ENCODE peak calls at places on chromosomes 3 and 15, in seven cellular contexts. One of them, this sample, is unnamed.
A peak's percentile ranks its signal among the peaks of the same experiment; 100 is the strongest.

GRCh38 chr15:93223803-93224202 is 134.8 kb upstream of the RGMA start:
- DNase-seq in cardiac fibroblast: no peak
- DNase-seq in cardiac muscle cell: no peak
- DNase-seq in HFF-Myc: no peak
- DNase-seq in psoas muscle: no peak
- DNase-seq in tibial nerve: no peak
- DNase-seq in upper lobe of right lung: no peak
- DNase-seq in this sample: no peak

GRCh38 chr3:49519266-49519665 is 35.0 kb upstream of the BSN start:
- DNase-seq in cardiac fibroblast: no peak
- DNase-seq in cardiac muscle cell: no peak
- DNase-seq in HFF-Myc: no peak
- DNase-seq in psoas muscle: no peak
- DNase-seq in tibial nerve: no peak
- DNase-seq in upper lobe of right lung: no peak
- DNase-seq in this sample: no peak

GRCh38 chr3:143065364-143065763 is 54.2 kb upstream of the CHST2 start:
- DNase-seq in cardiac fibroblast: no peak
- DNase-seq in cardiac muscle cell: no peak
- DNase-seq in HFF-Myc: no peak
- DNase-seq in psoas muscle: no peak
- DNase-seq in tibial nerve: no peak
- DNase-seq in upper lobe of right lung: no peak
- DNase-seq in this sample: no peak

GRCh38 chr15:42038401-42038800 is 17.6 kb upstream of the PLA2G4E start:
- DNase-seq in cardiac fibroblast: no peak
- DNase-seq in cardiac muscle cell: no peak
- DNase-seq in HFF-Myc: no peak
- DNase-seq in psoas muscle: no peak
- DNase-seq in tibial nerve: no peak
- DNase-seq in upper lobe of right lung: no peak
- DNase-seq in this sample: no peak

GRCh38 chr15:60004019-60004845 is at the start of gene FOXB1:
- DNase-seq in cardiac fibroblast: no peak
- DNase-seq in cardiac muscle cell: peak; percentile 72
- DNase-seq in HFF-Myc: no peak
- DNase-seq in psoas muscle: no peak
- DNase-seq in tibial nerve: no peak
- DNase-seq in upper lobe of right lung: no peak
- DNase-seq in this sample: no peak

GRCh38 chr3:63047068-63047467 is 171.9 kb upstream of the CADPS start:
- DNase-seq in cardiac fibroblast: no peak
- DNase-seq in cardiac muscle cell: peak; percentile 56
- DNase-seq in HFF-Myc: no peak
- DNase-seq in psoas muscle: peak; percentile 32
- DNase-seq in tibial nerve: no peak
- DNase-seq in upper lobe of right lung: no peak
- DNase-seq in this sample: no peak

GRCh38 chr3:21326704-21327103 is 424.3 kb downstream of the ZNF385D start:
- DNase-seq in cardiac fibroblast: peak; percentile 65
- DNase-seq in cardiac muscle cell: no peak
- DNase-seq in HFF-Myc: no peak
- DNase-seq in psoas muscle: no peak
- DNase-seq in tibial nerve: no peak
- DNase-seq in upper lobe of right lung: no peak
- DNase-seq in this sample: no peak

GRCh38 chr3:10522646-10523303 is 17.4 kb upstream of the ATP2B2 start:
- DNase-seq in cardiac fibroblast: no peak
- DNase-seq in cardiac muscle cell: no peak
- DNase-seq in HFF-Myc: no peak
- DNase-seq in psoas muscle: no peak
- DNase-seq in tibial nerve: no peak
- DNase-seq in upper lobe of right lung: peak; percentile 12
- DNase-seq in this sample: no peak

GRCh38 chr3:26106119-26106690 is 316.3 kb downstream of the OXSM start:
- DNase-seq in cardiac fibroblast: no peak
- DNase-seq in cardiac muscle cell: no peak
- DNase-seq in HFF-Myc: no peak
- DNase-seq in psoas muscle: no peak
- DNase-seq in tibial nerve: no peak
- DNase-seq in upper lobe of right lung: no peak
- DNase-seq in this sample: no peak

GRCh38 chr3:32254268-32254667 is 15.8 kb downstream of the CMTM8 start:
- DNase-seq in cardiac fibroblast: no peak
- DNase-seq in cardiac muscle cell: no peak
- DNase-seq in HFF-Myc: no peak
- DNase-seq in psoas muscle: no peak
- DNase-seq in tibial nerve: no peak
- DNase-seq in upper lobe of right lung: no peak
- DNase-seq in this sample: no peak

GRCh38 chr3:113912551-113913246 is 35.1 kb upstream of the ZDHHC23 start:
- DNase-seq in cardiac fibroblast: peak; percentile 83
- DNase-seq in cardiac muscle cell: peak; percentile 54
- DNase-seq in HFF-Myc: peak; percentile 36
- DNase-seq in psoas muscle: no peak
- DNase-seq in tibial nerve: no peak
- DNase-seq in upper lobe of right lung: no peak
- DNase-seq in this sample: peak; percentile 75

GRCh38 chr15:76168237-76168984 is 108.6 kb downstream of the TMEM266 start:
- DNase-seq in cardiac fibroblast: no peak
- DNase-seq in cardiac muscle cell: no peak
- DNase-seq in HFF-Myc: peak; percentile 63
- DNase-seq in psoas muscle: peak; percentile 23
- DNase-seq in tibial nerve: no peak
- DNase-seq in upper lobe of right lung: no peak
- DNase-seq in this sample: peak; percentile 69

GRCh38 chr3:171055336-171056178 is 29.0 kb upstream of the SLC2A2 start:
- DNase-seq in cardiac fibroblast: peak; percentile 79
- DNase-seq in cardiac muscle cell: no peak
- DNase-seq in HFF-Myc: no peak
- DNase-seq in psoas muscle: no peak
- DNase-seq in tibial nerve: no peak
- DNase-seq in upper lobe of right lung: no peak
- DNase-seq in this sample: peak; percentile 28

GRCh38 chr3:181915556-181915955 is 203.8 kb downstream of the SOX2 start:
- DNase-seq in cardiac fibroblast: no peak
- DNase-seq in cardiac muscle cell: no peak
- DNase-seq in HFF-Myc: no peak
- DNase-seq in psoas muscle: no peak
- DNase-seq in tibial nerve: no peak
- DNase-seq in upper lobe of right lung: no peak
- DNase-seq in this sample: no peak

GRCh38 chr3:139020868-139021234 is at the start of gene PRR23B:
- DNase-seq in cardiac fibroblast: no peak
- DNase-seq in cardiac muscle cell: no peak
- DNase-seq in HFF-Myc: no peak
- DNase-seq in psoas muscle: no peak
- DNase-seq in tibial nerve: no peak
- DNase-seq in upper lobe of right lung: no peak
- DNase-seq in this sample: no peak

GRCh38 chr3:185822957-185823279 is 1.9 kb downstream of the IGF2BP2 start:
- DNase-seq in cardiac fibroblast: no peak
- DNase-seq in cardiac muscle cell: no peak
- DNase-seq in HFF-Myc: no peak
- DNase-seq in psoas muscle: no peak
- DNase-seq in tibial nerve: no peak
- DNase-seq in upper lobe of right lung: no peak
- DNase-seq in this sample: no peak

GRCh38 chr15:41691471-41691870 is 31.3 kb downstream of the MGA start:
- DNase-seq in cardiac fibroblast: peak; percentile 62
- DNase-seq in cardiac muscle cell: no peak
- DNase-seq in HFF-Myc: no peak
- DNase-seq in psoas muscle: no peak
- DNase-seq in tibial nerve: no peak
- DNase-seq in upper lobe of right lung: no peak
- DNase-seq in this sample: no peak

GRCh38 chr15:48865387-48866079 is 12.4 kb upstream of the EID1 start:
- DNase-seq in cardiac fibroblast: peak; percentile 75
- DNase-seq in cardiac muscle cell: no peak
- DNase-seq in HFF-Myc: peak; percentile 41
- DNase-seq in psoas muscle: no peak
- DNase-seq in tibial nerve: no peak
- DNase-seq in upper lobe of right lung: no peak
- DNase-seq in this sample: peak; percentile 64

DNA sequence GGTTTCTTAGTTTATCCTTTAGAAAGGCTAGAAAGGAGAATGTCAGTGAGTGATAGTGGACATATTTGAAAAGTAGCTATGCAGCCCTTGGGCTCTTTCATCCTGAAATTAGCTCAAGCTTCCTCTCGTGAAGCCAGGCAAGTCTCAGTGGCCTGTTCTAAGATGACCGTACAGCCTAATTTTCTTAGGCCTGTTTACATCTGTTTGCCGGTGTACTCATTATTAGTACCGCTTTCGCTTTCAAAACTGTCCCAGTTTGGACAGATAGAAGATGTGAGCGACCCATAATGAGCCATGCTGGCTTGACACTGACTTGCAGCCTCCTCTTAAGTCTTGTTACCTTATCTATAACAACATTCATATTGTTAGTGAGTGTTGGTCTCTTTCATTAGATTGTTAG is 5.7 kb upstream of the ARL14 start:
- DNase-seq in cardiac fibroblast: no peak
- DNase-seq in cardiac muscle cell: no peak
- DNase-seq in HFF-Myc: no peak
- DNase-seq in psoas muscle: no peak
- DNase-seq in tibial nerve: no peak
- DNase-seq in upper lobe of right lung: no peak
- DNase-seq in this sample: no peak
- H3K4me3 ChIP-seq in cardiac fibroblast: no peak overlapping the region
- H3K4me3 ChIP-seq in cardiac muscle cell: no peak overlapping the region
- H3K4me3 ChIP-seq in HFF-Myc: no peak overlapping the region
- H3K4me3 ChIP-seq in psoas muscle: no peak overlapping the region
- H3K4me3 ChIP-seq in tibial nerve: no peak overlapping the region
- H3K4me3 ChIP-seq in upper lobe of right lung: no peak overlapping the region
- H3K4me3 ChIP-seq in this sample: no peak overlapping the region

DNA sequence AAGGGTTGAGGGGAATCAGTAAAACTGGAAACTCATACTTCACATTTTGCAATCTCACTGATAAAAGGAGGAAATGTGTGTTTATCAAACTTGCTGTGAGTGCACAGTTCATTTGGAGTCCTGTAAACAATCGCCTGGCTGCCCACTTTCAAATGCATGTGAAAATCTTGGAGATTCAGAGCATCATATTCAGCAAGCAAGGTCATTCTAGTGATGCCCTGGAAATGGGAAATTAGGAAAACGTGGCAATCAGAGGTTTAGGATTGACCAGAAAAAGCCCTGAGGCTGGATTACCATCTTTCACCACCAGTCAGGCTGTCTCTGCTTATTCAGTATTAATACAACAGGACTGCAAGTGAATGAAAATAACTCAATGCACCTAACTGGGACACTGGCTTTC is 23.9 kb downstream of the DPH6 start:
- DNase-seq in cardiac fibroblast: no peak
- DNase-seq in cardiac muscle cell: no peak
- DNase-seq in HFF-Myc: no peak
- DNase-seq in psoas muscle: no peak
- DNase-seq in tibial nerve: no peak
- DNase-seq in upper lobe of right lung: no peak
- DNase-seq in this sample: no peak
- TF ChIP-seq CTCF in cardiac fibroblast: no peak
- TF ChIP-seq CTCF in cardiac muscle cell: no peak
- TF ChIP-seq CTCF in HFF-Myc: no peak
- TF ChIP-seq CTCF in psoas muscle: no peak
- TF ChIP-seq CTCF in tibial nerve: no peak
- TF ChIP-seq CTCF in upper lobe of right lung: no peak
- TF ChIP-seq CTCF in this sample: no peak

DNA sequence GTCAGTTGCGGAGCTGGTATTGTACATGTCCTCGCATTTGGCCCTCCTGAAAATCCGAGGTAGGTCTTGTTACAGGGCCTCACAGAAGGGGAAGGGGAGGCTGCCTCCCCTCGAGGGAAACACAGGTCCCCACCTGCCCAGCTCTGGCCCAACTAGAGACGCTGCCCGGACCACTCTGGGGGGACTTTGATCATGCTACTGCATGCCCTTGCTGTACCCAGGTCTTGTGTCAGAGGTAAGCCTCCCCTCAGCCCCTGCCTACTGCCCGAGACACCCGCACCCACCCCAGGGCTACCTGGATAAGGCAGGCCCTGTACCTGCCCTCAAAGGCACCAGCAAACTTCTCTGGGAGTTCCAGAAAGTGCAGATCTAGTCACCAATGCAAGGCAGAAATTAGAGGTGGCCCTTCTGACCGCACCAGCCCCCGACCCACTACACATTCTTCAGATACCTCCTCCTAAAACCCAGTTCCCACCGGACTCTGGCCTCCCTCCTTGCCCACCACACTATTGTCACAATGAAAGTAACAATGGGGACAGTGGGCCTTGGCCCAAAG is 981 bp upstream of the SCAP start:
- DNase-seq in cardiac fibroblast: no peak
- DNase-seq in cardiac muscle cell: no peak
- DNase-seq in HFF-Myc: no peak
- DNase-seq in psoas muscle: no peak
- DNase-seq in tibial nerve: no peak
- DNase-seq in upper lobe of right lung: no peak
- DNase-seq in this sample: no peak
- H3K4me3 ChIP-seq in cardiac fibroblast: no peak overlapping the region
- H3K4me3 ChIP-seq in cardiac muscle cell: no peak overlapping the region
- H3K4me3 ChIP-seq in HFF-Myc: peak overlapping the region; percentile 96
- H3K4me3 ChIP-seq in psoas muscle: peak overlapping the region; percentile 97
- H3K4me3 ChIP-seq in tibial nerve: peak overlapping the region; percentile 79
- H3K4me3 ChIP-seq in upper lobe of right lung: peak overlapping the region; percentile 93
- H3K4me3 ChIP-seq in this sample: peak overlapping the region; percentile 85

GRCh38 chr3:53641397-53641796 is 147.0 kb downstream of the CACNA1D start:
- DNase-seq in cardiac fibroblast: no peak
- DNase-seq in cardiac muscle cell: no peak
- DNase-seq in HFF-Myc: no peak
- DNase-seq in psoas muscle: no peak
- DNase-seq in tibial nerve: no peak
- DNase-seq in upper lobe of right lung: no peak
- DNase-seq in this sample: no peak

GRCh38 chr3:53642211-53642610 is 147.8 kb downstream of the CACNA1D start:
- DNase-seq in cardiac fibroblast: no peak
- DNase-seq in cardiac muscle cell: no peak
- DNase-seq in HFF-Myc: no peak
- DNase-seq in psoas muscle: no peak
- DNase-seq in tibial nerve: no peak
- DNase-seq in upper lobe of right lung: no peak
- DNase-seq in this sample: no peak

GRCh38 chr3:53646723-53647122 is 152.3 kb downstream of the CACNA1D start:
- DNase-seq in cardiac fibroblast: no peak
- DNase-seq in cardiac muscle cell: no peak
- DNase-seq in HFF-Myc: no peak
- DNase-seq in psoas muscle: no peak
- DNase-seq in tibial nerve: no peak
- DNase-seq in upper lobe of right lung: no peak
- DNase-seq in this sample: no peak

GRCh38 chr3:53645754-53646153 is 151.3 kb downstream of the CACNA1D start:
- DNase-seq in cardiac fibroblast: no peak
- DNase-seq in cardiac muscle cell: no peak
- DNase-seq in HFF-Myc: no peak
- DNase-seq in psoas muscle: peak; percentile 54
- DNase-seq in tibial nerve: no peak
- DNase-seq in upper lobe of right lung: no peak
- DNase-seq in this sample: no peak

DNA sequence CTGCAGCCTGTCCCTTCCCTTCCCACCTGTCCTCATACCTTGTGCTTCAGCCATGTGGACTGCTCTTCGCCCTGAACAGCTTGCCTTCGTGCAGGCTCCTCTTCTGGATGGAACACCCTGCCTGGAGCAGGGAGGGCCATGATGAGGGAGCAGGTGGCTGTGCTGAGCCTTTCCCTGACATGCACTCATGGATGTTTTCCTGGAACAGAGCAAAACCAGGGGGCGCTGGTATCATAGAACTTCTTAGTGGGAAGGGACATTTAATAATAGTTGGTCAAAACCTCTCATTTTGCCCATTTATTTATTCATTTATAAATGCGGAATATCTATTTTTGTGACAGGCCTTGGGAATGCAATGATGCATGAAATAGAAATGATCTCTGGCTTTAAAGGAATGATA is 149.3 kb downstream of the CACNA1D start:
- DNase-seq in cardiac fibroblast: no peak
- DNase-seq in cardiac muscle cell: peak; percentile 38
- DNase-seq in HFF-Myc: no peak
- DNase-seq in psoas muscle: no peak
- DNase-seq in tibial nerve: no peak
- DNase-seq in upper lobe of right lung: no peak
- DNase-seq in this sample: no peak
- TF ChIP-seq CTCF in cardiac fibroblast: no peak
- TF ChIP-seq CTCF in cardiac muscle cell: no peak
- TF ChIP-seq CTCF in HFF-Myc: no peak
- TF ChIP-seq CTCF in psoas muscle: no peak
- TF ChIP-seq CTCF in tibial nerve: no peak
- TF ChIP-seq CTCF in upper lobe of right lung: no peak
- TF ChIP-seq CTCF in this sample: no peak